ENCODE peak calls at places on chromosomes 13 and 19, in six cellular contexts. E is CD4-positive, alpha-beta T cell; C is thoracic aorta; V is right cardiac atrium; R is IMR-90; Z is CD8-positive, alpha-beta memory T cell. A is an unnamed sample.

GRCh38 chr19:43774103-43774939 is 6.5 kb downstream of the KCNN4 start:
- DNase-seq in E (no peak), C (no peak), V (peak), R (peak), Z (no peak), A (no peak)

GRCh38 chr19:38193445-38193844 is 30.6 kb downstream of the DPF1 start:
- DNase-seq in E (no peak), C (no peak), V (no peak), R (no peak), Z (no peak), A (no peak)

GRCh38 chr19:8158411-8159074 is 9.2 kb upstream of the FBN3 start:
- DNase-seq in E (peak), C (peak), V (no peak), R (peak), Z (peak), A (no peak)

GRCh38 chr19:5851302-5851701 is at the start of gene FUT3:
- DNase-seq in E (no peak), C (no peak), V (no peak), R (no peak), Z (no peak), A (no peak)

GRCh38 chr19:18225702-18226468 is at the start of gene PDE4C:
- DNase-seq in E (no peak), C (no peak), V (peak), R (no peak), Z (no peak), A (no peak)

GRCh38 chr19:45278087-45278486 is 27.0 kb downstream of the MARK4 start:
- DNase-seq in E (no peak), C (no peak), V (no peak), R (no peak), Z (no peak), A (no peak)

GRCh38 chr19:35013820-35014754 is 14.0 kb downstream of the GRAMD1A start:
- DNase-seq in E (peak), C (no peak), V (peak), R (no peak), Z (peak), A (no peak)

GRCh38 chr13:52459668-52460067 is 4.4 kb downstream of the CKAP2 start:
- DNase-seq in E (no peak), C (no peak), V (no peak), R (peak), Z (no peak), A (peak)

GRCh38 chr13:26682606-26683005 is 78.0 kb downstream of the GPR12 start:
- DNase-seq in E (no peak), C (no peak), V (no peak), R (no peak), Z (no peak), A (no peak)

GRCh38 chr13:111907341-111907880 is 159.5 kb upstream of the SOX1 start:
- DNase-seq in E (no peak), C (no peak), V (no peak), R (no peak), Z (no peak), A (peak)

GRCh38 chr13:89750371-89750770 is 1597.1 kb upstream of the MIR17HG start:
- DNase-seq in E (no peak), C (no peak), V (no peak), R (no peak), Z (no peak), A (no peak)

GRCh38 chr13:89751537-89751936 is 1596.0 kb upstream of the MIR17HG start:
- DNase-seq in E (no peak), C (no peak), V (no peak), R (no peak), Z (no peak), A (no peak)

GRCh38 chr13:89749888-89750287 is 1597.6 kb upstream of the MIR17HG start:
- DNase-seq in E (no peak), C (no peak), V (no peak), R (no peak), Z (no peak), A (no peak)

GRCh38 chr13:89748716-89749115 is 1598.8 kb upstream of the MIR17HG start:
- DNase-seq in E (no peak), C (no peak), V (no peak), R (no peak), Z (no peak), A (no peak)

DNA sequence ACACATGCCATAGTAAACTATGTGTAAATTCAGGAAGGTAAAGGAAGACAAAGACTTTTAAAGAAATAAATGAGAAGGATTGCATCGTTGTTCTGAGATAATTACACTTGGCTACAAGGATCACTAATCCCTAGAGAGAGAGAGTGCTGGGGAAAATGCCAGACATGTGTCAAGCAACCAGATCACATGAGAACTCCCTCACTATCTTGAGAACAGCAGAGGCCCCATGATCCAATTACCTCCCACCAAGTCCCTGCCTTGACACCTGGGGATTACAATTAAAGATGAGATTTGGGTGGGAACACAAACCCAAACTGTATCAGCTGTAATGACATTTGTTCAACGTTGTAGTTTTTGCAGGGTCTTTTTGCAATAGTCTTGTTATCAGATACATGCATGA is 1600.9 kb upstream of the MIR17HG start:
- DNase-seq in E (no peak), C (no peak), V (no peak), R (no peak), Z (no peak), A (no peak)
- H3K27ac ChIP-seq in E (no peak), C (no peak), V (no peak), R (no peak), Z (no peak), A (no peak)

GRCh38 chr19:16319466-16319865 is 5.2 kb upstream of the KLF2 start:
- DNase-seq in E (no peak), C (no peak), V (no peak), R (peak), Z (peak), A (peak)

GRCh38 chr19:16323532-16323931 is 1.1 kb upstream of the KLF2 start:
- DNase-seq in E (no peak), C (no peak), V (no peak), R (no peak), Z (no peak), A (no peak)

GRCh38 chr19:16324384-16325160 is at the start of gene KLF2:
- DNase-seq in E (peak), C (peak), V (peak), R (peak), Z (peak), A (peak)

GRCh38 chr19:16324064-16324383 is 602 bp upstream of the KLF2 start:
- DNase-seq in E (peak), C (no peak), V (no peak), R (no peak), Z (no peak), A (no peak)

DNA sequence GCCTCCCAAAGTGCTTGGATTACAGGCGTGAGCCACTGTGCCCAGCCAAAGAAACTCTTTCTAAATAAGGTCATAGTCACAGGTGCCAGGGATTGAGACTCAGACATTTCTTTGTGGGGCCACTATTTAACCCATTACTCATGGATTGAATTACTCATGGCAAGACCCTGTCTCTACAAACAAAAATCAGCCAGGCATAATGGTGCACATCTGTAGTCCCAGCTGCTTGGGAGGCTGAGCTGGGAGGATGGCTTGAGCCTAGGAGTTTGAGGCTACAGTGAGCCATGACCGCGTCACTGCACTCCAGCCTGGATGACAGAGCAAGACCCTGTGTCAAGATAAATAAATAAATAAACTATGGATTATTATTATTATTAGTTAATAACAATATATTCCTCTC is 3.6 kb upstream of the KLF2 start:
- DNase-seq in E (no peak), C (no peak), V (no peak), R (no peak), Z (no peak), A (peak)
- H3K27ac ChIP-seq in E (no peak), C (no peak), V (no peak), R (no peak), Z (no peak), A (peak)

GRCh38 chr19:54418030-54418929 is 3.0 kb downstream of the TTYH1 start:
- DNase-seq in E (no peak), C (no peak), V (no peak), R (peak), Z (no peak), A (no peak)
- H3K27ac ChIP-seq in E (no peak), C (no peak), V (peak), R (no peak), Z (no peak), A (no peak)

DNA sequence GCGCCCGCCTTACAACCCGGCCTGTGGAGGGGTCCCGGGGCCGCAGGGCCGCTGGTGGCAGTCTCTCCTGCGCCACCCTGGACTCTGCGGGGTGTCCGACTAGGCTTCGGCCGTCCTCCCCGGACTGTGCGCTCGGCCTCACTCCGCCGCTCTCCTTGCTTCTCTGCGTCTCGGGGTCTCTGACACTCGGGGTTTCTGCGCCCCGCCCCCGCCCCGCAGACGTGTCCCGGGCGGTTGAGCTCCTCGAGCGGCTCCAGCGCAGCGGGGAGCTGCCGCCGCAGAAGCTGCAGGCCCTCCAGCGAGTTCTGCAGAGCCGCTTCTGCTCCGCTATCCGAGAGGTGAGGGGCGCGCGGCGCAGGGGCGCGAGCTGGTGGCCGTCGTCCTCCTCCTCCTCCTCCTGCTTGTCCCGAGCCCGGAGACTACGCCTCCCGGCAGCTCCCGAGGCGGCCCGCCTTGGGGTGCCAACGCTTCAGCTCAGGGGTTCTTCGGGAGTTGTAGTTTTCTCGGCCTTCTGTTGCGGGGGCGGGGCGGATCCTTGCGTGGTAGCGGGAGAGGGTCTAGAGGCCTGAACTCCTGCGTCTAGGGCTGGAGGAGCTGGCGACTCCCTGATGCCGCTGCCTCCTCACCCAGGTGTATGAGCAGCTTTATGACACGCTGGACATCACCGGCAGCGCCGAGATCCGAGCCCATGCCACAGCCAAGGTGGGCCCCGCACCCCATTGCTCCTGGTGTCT is 627 bp downstream of the LIN7B start:
- DNase-seq in E (peak), C (no peak), V (peak), R (peak), Z (peak), A (peak)
- H3K27ac ChIP-seq in E (no peak), C (peak), V (peak), R (peak), Z (peak), A (peak)

DNA sequence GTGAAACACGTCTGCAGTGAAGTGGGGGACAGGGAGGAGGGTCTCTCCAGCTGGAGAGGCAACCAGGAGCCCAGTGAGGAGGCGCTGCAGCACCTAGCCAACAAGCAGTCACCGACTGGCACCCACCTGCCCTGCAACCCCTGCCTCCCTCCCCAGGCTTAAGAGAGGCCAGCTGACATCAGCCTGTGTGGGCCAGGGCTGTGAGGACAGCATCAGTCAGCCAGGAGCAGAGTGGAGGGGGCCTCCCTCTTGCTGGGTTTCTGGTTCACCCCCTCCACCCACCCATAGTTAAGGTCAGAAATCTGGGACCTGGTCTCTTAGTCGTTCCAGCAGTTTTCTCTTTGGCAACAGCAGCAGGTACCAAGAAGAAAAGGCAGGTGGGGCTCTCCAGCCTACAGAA is 25.5 kb upstream of the CCNP start:
- DNase-seq in E (no peak), C (no peak), V (no peak), R (no peak), Z (no peak), A (no peak)
- H3K27ac ChIP-seq in E (no peak), C (no peak), V (no peak), R (no peak), Z (no peak), A (no peak)

DNA sequence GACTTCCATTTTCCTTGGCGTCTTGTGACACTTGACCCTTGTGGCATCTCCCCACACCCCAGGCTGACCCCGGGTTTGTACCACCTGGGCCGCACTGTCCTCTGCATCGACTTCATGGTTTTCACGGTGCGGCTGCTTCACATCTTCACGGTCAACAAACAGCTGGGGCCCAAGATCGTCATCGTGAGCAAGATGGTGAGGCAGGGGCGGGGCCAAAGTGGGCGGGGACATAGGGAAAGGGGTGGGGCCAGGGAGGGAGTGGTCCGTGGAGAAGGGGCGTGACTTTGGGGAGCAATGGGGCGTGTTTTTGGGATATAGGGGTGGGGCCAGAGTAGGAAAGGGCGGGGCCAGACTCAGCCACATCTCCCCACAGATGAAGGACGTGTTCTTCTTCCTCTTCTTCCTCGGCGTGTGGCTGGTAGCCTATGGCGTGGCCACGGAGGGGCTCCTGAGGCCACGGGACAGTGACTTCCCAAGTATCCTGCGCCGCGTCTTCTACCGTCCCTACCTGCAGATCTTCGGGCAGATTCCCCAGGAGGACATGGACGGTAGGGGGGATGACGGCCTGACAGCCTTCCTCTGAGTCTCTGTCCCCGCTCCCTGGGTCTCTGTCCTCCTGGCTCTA is 42.8 kb downstream of the TRPM4 start:
- DNase-seq in E (no peak), C (no peak), V (no peak), R (no peak), Z (no peak), A (no peak)
- H3K27ac ChIP-seq in E (no peak), C (no peak), V (no peak), R (no peak), Z (no peak), A (no peak)

A was measured in SJSA1.